ENCODE peak calls at places on chromosomes 12 and 14, in five cellular contexts. U, Y, B, G and D are unnamed samples.
A peak's percentile ranks its signal among the peaks of the same experiment; 100 is the strongest.

GRCh38 chr12:54419088-54419887 is at the start of gene ITGA5:
- DNase-seq in U (peak; percentile 81), Y (no peak), B (peak; percentile 71), G (peak; percentile 75), D (peak; percentile 57)

GRCh38 chr14:101196795-101197590 is 293.5 kb upstream of the RTL1 start:
- DNase-seq in U (no peak), Y (peak; percentile 12), B (no peak), G (no peak), D (no peak)

GRCh38 chr12:2902287-2902880 is 11.7 kb downstream of the TULP3 start:
- DNase-seq in U (peak; percentile 49), Y (no peak), B (peak; percentile 59), G (peak; percentile 67), D (no peak)

GRCh38 chr12:116043673-116044072 is 233.8 kb downstream of the MED13L start:
- DNase-seq in U (no peak), Y (no peak), B (no peak), G (no peak), D (no peak)

GRCh38 chr12:25496098-25496587 is 56.9 kb downstream of the LMNTD1 start:
- DNase-seq in U (no peak), Y (no peak), B (no peak), G (peak; percentile 18), D (no peak)

GRCh38 chr12:1435456-1435855 is 158.9 kb downstream of the FBXL14 start:
- DNase-seq in U (no peak), Y (no peak), B (peak; percentile 35), G (peak; percentile 8), D (no peak)

GRCh38 chr14:100147181-100147631 is 12.2 kb downstream of the DEGS2 start:
- DNase-seq in U (no peak), Y (no peak), B (no peak), G (no peak), D (no peak)

GRCh38 chr12:26298785-26299621 is 103.6 kb downstream of the SSPN start:
- DNase-seq in U (peak; percentile 45), Y (no peak), B (peak; percentile 89), G (peak; percentile 69), D (no peak)

GRCh38 chr14:69288001-69288771 is 28.2 kb downstream of the GALNT16 start:
- DNase-seq in U (no peak), Y (no peak), B (peak; percentile 90), G (peak; percentile 21), D (peak; percentile 34)

GRCh38 chr14:68527329-68527851 is 265.5 kb downstream of the ZFP36L1 start:
- DNase-seq in U (peak; percentile 43), Y (no peak), B (no peak), G (no peak), D (no peak)

GRCh38 chr14:34029921-34030334 is 79.1 kb upstream of the EGLN3 start:
- DNase-seq in U (peak; percentile 52), Y (no peak), B (peak; percentile 13), G (peak; percentile 70), D (no peak)

GRCh38 chr12:6868211-6869048 is 1.1 kb downstream of the TPI1 start:
- DNase-seq in U (no peak), Y (no peak), B (peak; percentile 26), G (no peak), D (no peak)

GRCh38 chr12:10191865-10192264 is 13.0 kb downstream of the TMEM52B start:
- DNase-seq in U (no peak), Y (no peak), B (peak; percentile 55), G (peak; percentile 11), D (no peak)

GRCh38 chr14:96501383-96501745 is 818 bp upstream of the PAPOLA start:
- DNase-seq in U (no peak), Y (no peak), B (peak; percentile 15), G (no peak), D (no peak)

GRCh38 chr12:93526786-93527428 is 45.6 kb upstream of the SOCS2 start:
- DNase-seq in U (no peak), Y (no peak), B (peak; percentile 91), G (peak; percentile 93), D (peak; percentile 84)

GRCh38 chr12:109752117-109753053 is 38.8 kb downstream of the FAM222A start:
- DNase-seq in U (no peak), Y (no peak), B (no peak), G (no peak), D (no peak)

GRCh38 chr12:83514372-83514771 is 827.7 kb downstream of the TMTC2 start:
- DNase-seq in U (no peak), Y (no peak), B (no peak), G (no peak), D (no peak)

GRCh38 chr14:104001003-104001402 is 58.7 kb upstream of the RD3L start:
- DNase-seq in U (no peak), Y (no peak), B (no peak), G (no peak), D (peak; percentile 36)

GRCh38 chr14:51261151-51261550 is 21.1 kb downstream of the TMX1 start:
- DNase-seq in U (no peak), Y (no peak), B (no peak), G (no peak), D (no peak)

GRCh38 chr14:104967414-104968152 is 10.6 kb downstream of the AHNAK2 start:
- DNase-seq in U (peak; percentile 80), Y (no peak), B (peak; percentile 59), G (peak; percentile 40), D (no peak)

GRCh38 chr14:52080171-52080800 is 11.4 kb upstream of the NID2 start:
- DNase-seq in U (no peak), Y (no peak), B (no peak), G (peak; percentile 87), D (peak; percentile 51)

GRCh38 chr12:82682326-82682725 is 4.4 kb upstream of the TMTC2 start:
- DNase-seq in U (no peak), Y (no peak), B (no peak), G (no peak), D (no peak)

GRCh38 chr14:68820536-68820935 is 27.7 kb upstream of the ZFP36L1 start:
- DNase-seq in U (no peak), Y (no peak), B (no peak), G (no peak), D (no peak)

GRCh38 chr12:66668311-66668710 is 10.6 kb downstream of the GRIP1 start:
- DNase-seq in U (no peak), Y (no peak), B (no peak), G (no peak), D (no peak)

GRCh38 chr14:35292051-35292769 is at the start of gene PSMA6:
- DNase-seq in U (peak; percentile 99), Y (peak; percentile 95), B (peak; percentile 100), G (peak; percentile 99), D (peak; percentile 99)

GRCh38 chr12:87157791-87158190 is 871.4 kb downstream of the C12orf50 start:
- DNase-seq in U (no peak), Y (peak; percentile 7), B (peak; percentile 96), G (peak; percentile 96), D (no peak)

GRCh38 chr12:45660330-45660729 is 69.2 kb upstream of the ARID2 start:
- DNase-seq in U (no peak), Y (no peak), B (peak; percentile 76), G (peak; percentile 77), D (no peak)

GRCh38 chr12:60394680-60395079 is 798.9 kb downstream of the SLC16A7 start:
- DNase-seq in U (no peak), Y (no peak), B (peak; percentile 44), G (peak; percentile 20), D (no peak)

GRCh38 chr14:61326847-61327246 is 5.5 kb downstream of the PRKCH start:
- DNase-seq in U (peak; percentile 64), Y (no peak), B (peak; percentile 10), G (peak; percentile 92), D (peak; percentile 27)